ENCODE peak calls at places on chromosome 18, in nine cellular contexts. X, O, I, Q, Z, H, V, L and P are unnamed samples. For H3K4me1, the result is how much of the 10 kb centered on the place peaks cover.

GRCh38 chr18:57802166-57802868 is 798 bp downstream of the ATP8B1 start:
- DNase-seq in L (no peak), H (no peak), I (no peak), Q (no peak), V (peak), O (peak), X (no peak), Z (no peak), P (peak)

GRCh38 chr18:43590182-43590903 is 313.1 kb upstream of the SYT4 start:
- DNase-seq in Q (peak), Z (no peak), V (no peak), I (no peak), X (no peak), O (no peak), L (peak), H (no peak), P (peak)

GRCh38 chr18:543447-543846 is 36.7 kb upstream of the CETN1 start:
- DNase-seq in Q (no peak), V (no peak), O (no peak), I (no peak), L (no peak), H (no peak), Z (no peak), X (no peak), P (no peak)

GRCh38 chr18:13503839-13504238 is 222.5 kb downstream of the FAM210A start:
- DNase-seq in Q (no peak), H (no peak), V (no peak), L (no peak), Z (no peak), X (no peak), O (no peak), I (no peak), P (no peak)

GRCh38 chr18:72013512-72013911 is 530.6 kb downstream of the CBLN2 start:
- DNase-seq in Q (no peak), L (no peak), V (no peak), X (no peak), I (no peak), O (no peak), Z (no peak), H (no peak), P (no peak)

GRCh38 chr18:9993846-9994660 is 80.2 kb downstream of the VAPA start:
- DNase-seq in V (no peak), Q (no peak), O (no peak), H (no peak), I (no peak), X (no peak), L (no peak), Z (no peak), P (no peak)

GRCh38 chr18:12245793-12246135 is 8.4 kb upstream of the CIDEA start:
- DNase-seq in I (no peak), V (no peak), H (no peak), X (no peak), O (no peak), Q (no peak), L (no peak), Z (peak), P (no peak)

GRCh38 chr18:61825386-61825785 is 67.4 kb downstream of the RNF152 start:
- DNase-seq in H (no peak), L (no peak), I (no peak), Z (no peak), X (no peak), O (no peak), Q (no peak), V (no peak), P (no peak)

GRCh38 chr18:11251891-11252270 is 102.5 kb upstream of the PIEZO2 start:
- DNase-seq in X (no peak), H (no peak), Z (no peak), L (no peak), Q (no peak), I (no peak), O (no peak), V (no peak), P (no peak)

GRCh38 chr18:59719533-59720325 is 22.5 kb upstream of the CCBE1 start:
- DNase-seq in I (no peak), L (no peak), Q (no peak), X (no peak), V (no peak), Z (no peak), H (no peak), O (no peak), P (no peak)

GRCh38 chr18:29418136-29418535 is 1241.2 kb upstream of the CDH2 start:
- DNase-seq in Q (peak), V (no peak), Z (no peak), H (no peak), O (no peak), X (no peak), I (no peak), L (no peak), P (no peak)

GRCh38 chr18:13137939-13138821 is 80.4 kb upstream of the LDLRAD4 start:
- DNase-seq in Z (peak), X (no peak), H (peak), O (peak), L (peak), V (peak), I (peak), Q (no peak), P (peak)

GRCh38 chr18:4640349-4641012 is 185.4 kb upstream of the DLGAP1 start:
- DNase-seq in H (peak), I (no peak), O (no peak), Z (no peak), Q (no peak), L (no peak), X (peak), V (no peak), P (no peak)

GRCh38 chr18:34847408-34847807 is 137.3 kb downstream of the DTNA start:
- DNase-seq in I (no peak), X (no peak), Q (no peak), H (no peak), V (no peak), O (no peak), L (no peak), Z (no peak), P (no peak)

GRCh38 chr18:10892801-10893595 is 256.4 kb downstream of the PIEZO2 start:
- DNase-seq in V (no peak), Q (no peak), H (no peak), O (no peak), X (no peak), Z (no peak), I (no peak), L (no peak), P (no peak)

GRCh38 chr18:29651121-29651675 is 1391.3 kb downstream of the DSC3 start:
- DNase-seq in Q (peak), V (no peak), Z (no peak), H (no peak), L (no peak), O (no peak), X (no peak), I (no peak), P (no peak)

GRCh38 chr18:36187138-36187825 is at the start of gene MOCOS:
- DNase-seq in V (peak), O (peak), X (no peak), H (no peak), Z (peak), L (peak), Q (peak), I (peak), P (peak)

GRCh38 chr18:12741351-12741750 is 38.5 kb downstream of the PSMG2 start:
- DNase-seq in O (no peak), I (no peak), Q (peak), H (no peak), V (no peak), X (no peak), Z (no peak), L (no peak), P (no peak)

GRCh38 chr18:48402953-48403352 is 6.2 kb downstream of the ZBTB7C start:
- DNase-seq in L (no peak), H (no peak), I (no peak), X (no peak), O (peak), Q (peak), V (no peak), Z (no peak), P (no peak)

GRCh38 chr18:9242987-9243386 is 91.6 kb upstream of the TWSG1 start:
- DNase-seq in Z (no peak), X (peak), L (no peak), V (no peak), O (no peak), Q (no peak), I (no peak), H (no peak), P (no peak)

GRCh38 chr18:21612125-21613100 is at the start of gene SNRPD1:
- DNase-seq in V (peak), X (peak), Z (peak), L (peak), O (peak), I (peak), H (peak), Q (peak), P (peak)

GRCh38 chr18:26656944-26657536 is 108.7 kb upstream of the KCTD1 start:
- DNase-seq in O (peak), Z (no peak), Q (peak), L (peak), V (peak), H (no peak), I (no peak), X (no peak), P (peak)

GRCh38 chr18:79200546-79201268 is 131.5 kb downstream of the ATP9B start:
- DNase-seq in I (no peak), Z (no peak), L (no peak), H (peak), O (peak), X (peak), Q (peak), V (no peak), P (peak)

GRCh38 chr18:657311-657997 is at the start of gene TYMS:
- DNase-seq in V (peak), X (peak), L (no peak), H (peak), Z (no peak), I (no peak), O (peak), Q (peak), P (peak)

GRCh38 chr18:57585421-57585820 is 1.1 kb downstream of the FECH start:
- DNase-seq in L (no peak), I (no peak), Z (no peak), H (no peak), V (no peak), Q (peak), X (no peak), O (no peak), P (no peak)

GRCh38 chr18:7117390-7118355 is at the start of gene LAMA1:
- DNase-seq in Z (no peak), Q (no peak), L (no peak), H (no peak), O (peak), X (no peak), I (no peak), V (peak), P (peak)

GRCh38 chr18:77879829-77880228 is 630.2 kb downstream of the GALR1 start:
- DNase-seq in Q (no peak), Z (no peak), I (no peak), H (no peak), X (no peak), O (no peak), L (no peak), V (no peak), P (no peak)

DNA sequence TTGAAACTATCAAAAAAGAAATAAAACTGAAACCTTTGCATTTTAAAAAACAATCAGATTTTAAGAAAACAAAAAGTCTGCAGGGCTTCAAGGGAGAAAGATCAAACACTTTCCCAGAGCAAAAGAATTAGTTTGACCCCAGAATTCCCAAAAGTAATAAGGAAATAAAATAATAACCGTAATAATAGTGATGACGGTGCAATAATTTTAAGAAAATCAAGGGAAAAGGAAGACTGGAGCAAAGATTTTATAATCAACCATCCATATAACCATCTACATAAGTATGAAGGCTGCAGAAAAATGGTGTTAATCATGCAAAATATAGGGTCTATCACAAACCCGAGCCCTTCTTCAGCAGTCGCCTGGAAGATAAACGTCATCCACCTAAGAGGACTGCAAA is 634.8 kb downstream of the GALR1 start:
- DNase-seq in Z (no peak), Q (no peak), H (no peak), O (no peak), I (no peak), X (no peak), L (no peak), V (no peak), P (no peak)
- H3K4me1 ChIP-seq in Z (under half), Q (under half), H (under half), O (under half), I (under half), X (under half), L (under half), V (under half), P (under half)

DNA sequence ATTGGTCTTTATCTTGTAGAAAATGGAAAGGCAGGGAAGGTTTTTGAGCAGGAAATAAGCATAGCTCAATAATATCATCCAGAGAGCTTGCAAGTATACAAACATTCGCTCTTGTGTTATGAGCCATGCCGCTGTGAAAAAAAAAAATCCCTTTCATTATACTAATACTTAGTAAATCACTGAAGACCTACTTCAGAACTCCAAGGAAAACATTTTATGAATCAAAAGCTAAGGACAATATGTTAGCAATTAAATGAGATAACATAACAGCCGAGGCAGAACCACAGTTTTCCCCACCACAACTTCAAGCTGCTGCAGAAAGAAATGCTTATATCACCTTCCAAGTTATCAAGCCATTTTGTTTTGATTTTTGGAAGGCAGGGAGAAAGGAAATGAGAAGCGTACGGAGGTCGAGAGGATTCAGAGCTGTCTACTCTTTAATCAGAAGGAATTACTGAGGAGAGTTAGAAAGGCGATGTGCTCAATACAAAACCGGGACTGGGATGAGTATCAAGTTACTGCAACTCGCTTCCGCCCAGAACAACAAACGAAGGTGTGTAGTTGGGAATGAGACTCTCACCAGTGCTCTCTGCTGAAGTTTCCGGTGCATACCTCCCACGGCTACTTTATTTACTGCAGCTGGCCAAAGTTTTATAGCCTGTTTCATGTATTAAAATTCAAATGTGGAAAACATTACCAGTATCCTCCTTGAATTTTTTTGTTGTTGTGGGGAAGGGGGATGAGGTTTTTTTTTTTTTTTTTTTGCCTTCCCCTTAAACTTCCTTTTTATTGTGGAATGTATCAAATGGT is 292.1 kb upstream of the CCDC68 start:
- DNase-seq in X (no peak), L (no peak), I (no peak), Z (no peak), Q (no peak), H (no peak), O (no peak), V (no peak), P (no peak)
- H3K4me3 ChIP-seq in X (no peak), L (no peak), I (no peak), Z (no peak), Q (no peak), H (no peak), O (no peak), V (no peak), P (no peak)

GRCh38 chr18:25465152-25465790 is 113.3 kb upstream of the ZNF521 start:
- DNase-seq in I (no peak), X (no peak), Q (no peak), V (no peak), H (no peak), Z (no peak), L (no peak), O (no peak), P (no peak)
- H3K27ac ChIP-seq in I (no peak), X (no peak), Q (no peak), V (no peak), H (no peak), Z (no peak), L (no peak), O (no peak), P (no peak)

GRCh38 chr18:3599861-3600260 is 149.9 kb downstream of the TGIF1 start:
- DNase-seq in Z (no peak), X (no peak), O (no peak), Q (no peak), H (no peak), I (no peak), L (no peak), V (no peak), P (no peak)
- H3K4me1 ChIP-seq in Z (half or more), X (half or more), O (under half), Q (under half), H (half or more), I (half or more), L (under half), V (half or more), P (under half)

GRCh38 chr18:3121256-3121655 is 98.5 kb downstream of the MYOM1 start:
- DNase-seq in V (no peak), Z (no peak), Q (no peak), X (peak), O (no peak), H (no peak), L (no peak), I (no peak), P (no peak)
- H3K4me3 ChIP-seq in V (no peak), Z (no peak), Q (no peak), X (no peak), O (no peak), H (no peak), L (no peak), I (no peak), P (no peak)

GRCh38 chr18:23269931-23270330 is 134.6 kb downstream of the CABLES1 start:
- DNase-seq in V (no peak), H (no peak), I (no peak), O (no peak), X (peak), L (no peak), Q (no peak), Z (no peak), P (no peak)

GRCh38 chr18:23273443-23273966 is 138.2 kb downstream of the CABLES1 start:
- DNase-seq in I (no peak), Q (no peak), O (no peak), V (no peak), H (no peak), Z (no peak), L (no peak), X (no peak), P (no peak)

GRCh38 chr18:23272498-23273232 is 137.4 kb downstream of the CABLES1 start:
- DNase-seq in H (no peak), V (no peak), I (no peak), X (peak), O (no peak), L (no peak), Z (no peak), Q (no peak), P (no peak)

GRCh38 chr18:23268641-23269040 is 133.4 kb downstream of the CABLES1 start:
- DNase-seq in I (no peak), Z (no peak), V (no peak), L (no peak), X (no peak), Q (no peak), H (no peak), O (no peak), P (no peak)

GRCh38 chr18:23270999-23271680 is 135.9 kb downstream of the CABLES1 start:
- DNase-seq in Q (no peak), X (no peak), L (no peak), O (no peak), V (no peak), Z (no peak), H (no peak), I (no peak), P (no peak)
- H3K27ac ChIP-seq in Q (no peak), X (no peak), L (no peak), O (no peak), V (no peak), Z (no peak), H (no peak), I (no peak), P (no peak)

GRCh38 chr18:77086656-77087390 is 45.8 kb downstream of the MBP start:
- DNase-seq in L (no peak), V (no peak), X (no peak), O (no peak), I (no peak), Q (no peak), H (no peak), Z (no peak), P (no peak)
- H3K4me1 ChIP-seq in L (under half), V (half or more), X (under half), O (under half), I (half or more), Q (half or more), H (under half), Z (half or more), P (under half)

DNA sequence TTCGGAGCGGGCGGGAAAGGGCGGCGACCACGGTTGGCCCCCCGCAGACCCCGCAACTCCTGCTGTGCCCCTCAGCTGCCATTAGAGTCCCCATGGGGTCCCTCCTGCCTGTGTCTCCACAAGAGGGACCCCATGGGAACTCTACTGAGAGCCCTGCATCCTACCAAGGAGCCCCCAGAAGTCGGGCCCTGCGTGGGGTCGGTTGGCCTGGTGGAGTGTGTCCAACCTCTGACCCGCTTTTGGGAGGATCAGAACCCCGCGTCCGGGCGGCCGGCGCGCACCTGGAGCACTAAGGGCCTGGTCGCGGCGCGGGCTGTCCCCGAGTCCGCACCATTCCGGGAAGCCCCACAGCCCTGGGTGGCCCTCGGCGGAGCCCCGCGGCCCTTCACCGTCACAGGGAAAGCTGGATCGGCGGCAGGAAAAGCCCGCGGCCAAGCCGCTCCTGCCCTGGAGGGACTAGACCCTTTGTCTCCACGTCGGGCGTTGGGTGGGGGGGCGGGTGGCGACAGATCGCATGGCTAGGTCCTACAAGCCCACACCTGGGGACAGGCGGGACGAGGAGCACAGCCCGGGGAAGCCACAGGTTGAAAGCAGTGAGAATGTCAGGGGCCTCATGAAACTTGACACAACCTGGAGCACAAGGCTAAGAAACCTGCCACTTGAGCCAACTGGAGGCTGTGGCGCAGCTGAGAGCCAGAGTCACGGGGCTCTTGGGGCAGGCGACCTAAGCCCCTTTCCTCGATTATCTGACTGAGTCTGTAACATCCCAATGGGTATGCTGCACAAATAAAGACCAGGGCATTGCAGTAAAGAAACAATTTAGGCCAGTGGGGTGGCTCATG is 11.2 kb upstream of the CXXC1 start:
- DNase-seq in V (no peak), Q (no peak), I (no peak), O (no peak), L (no peak), Z (no peak), X (no peak), H (no peak), P (no peak)
- H3K4me3 ChIP-seq in V (no peak), Q (no peak), I (peak), O (peak), L (peak), Z (peak), X (no peak), H (peak), P (peak)